ENCODE peak calls at places on chromosomes 7 and 10, in nine cellular contexts. N is HCT116, R is SK-N-SH, Z is neural progenitor cell, E is GM23338, B is PC-3, C is GM23248, L is hepatocyte, I is MM.1S. P is an unnamed sample. For H4K20me1, the result is how much of the 10 kb centered on the place peaks cover.

GRCh38 chr7:130207642-130208041 is at the start of gene SSMEM1:
- DNase-seq in N (no peak), R (no peak), Z (no peak), E (no peak), B (peak), C (peak), L (peak), I (no peak), P (no peak)

GRCh38 chr7:2860627-2861133 is 16.6 kb upstream of the GNA12 start:
- DNase-seq in N (no peak), R (no peak), Z (peak), E (no peak), B (peak), C (no peak), L (no peak), I (no peak), P (no peak)

GRCh38 chr7:55690-56248 is 136.6 kb upstream of the FAM20C start:
- DNase-seq in N (no peak), R (no peak), Z (no peak), E (peak), B (no peak), C (no peak), L (no peak), I (no peak), P (no peak)

GRCh38 chr10:48708144-48708543 is 23.5 kb downstream of the WDFY4 start:
- DNase-seq in N (no peak), R (no peak), Z (no peak), E (no peak), B (no peak), C (peak), L (no peak), I (no peak), P (no peak)

GRCh38 chr10:132743925-132744490 is 41.9 kb downstream of the NKX6-2 start:
- DNase-seq in N (no peak), R (no peak), Z (no peak), E (no peak), B (no peak), C (peak), L (no peak), I (no peak), P (no peak)

GRCh38 chr7:139886206-139886605 is 57.1 kb downstream of the TBXAS1 start:
- DNase-seq in N (no peak), R (no peak), Z (no peak), E (no peak), B (no peak), C (peak), L (no peak), I (no peak), P (no peak)

GRCh38 chr10:48556713-48557112 is 48.2 kb downstream of the ARHGAP22 start:
- DNase-seq in N (no peak), R (no peak), Z (no peak), E (no peak), B (no peak), C (no peak), L (no peak), I (no peak), P (no peak)

GRCh38 chr7:70134029-70134445 is 535.8 kb downstream of the AUTS2 start:
- DNase-seq in N (no peak), R (peak), Z (no peak), E (no peak), B (no peak), C (no peak), L (no peak), I (no peak), P (no peak)

GRCh38 chr7:13702261-13702660 is 287.2 kb downstream of the ETV1 start:
- DNase-seq in N (no peak), R (no peak), Z (no peak), E (no peak), B (no peak), C (no peak), L (no peak), I (no peak), P (no peak)

GRCh38 chr7:31935115-31935514 is 135.1 kb downstream of the PDE1C start:
- DNase-seq in N (no peak), R (no peak), Z (no peak), E (no peak), B (peak), C (no peak), L (no peak), I (no peak), P (no peak)

GRCh38 chr7:512146-512510 is 7.5 kb downstream of the PDGFA start:
- DNase-seq in N (no peak), R (no peak), Z (no peak), E (no peak), B (no peak), C (no peak), L (no peak), I (no peak), P (no peak)

GRCh38 chr7:8189615-8190014 is 72.4 kb downstream of the ICA1 start:
- DNase-seq in N (no peak), R (no peak), Z (peak), E (peak), B (no peak), C (no peak), L (no peak), I (no peak), P (no peak)

GRCh38 chr7:8192897-8193296 is 69.1 kb downstream of the ICA1 start:
- DNase-seq in N (no peak), R (no peak), Z (no peak), E (no peak), B (no peak), C (no peak), L (no peak), I (no peak), P (no peak)

GRCh38 chr7:8185907-8186306 is 76.1 kb downstream of the ICA1 start:
- DNase-seq in N (no peak), R (no peak), Z (peak), E (no peak), B (no peak), C (no peak), L (no peak), I (no peak), P (no peak)

DNA sequence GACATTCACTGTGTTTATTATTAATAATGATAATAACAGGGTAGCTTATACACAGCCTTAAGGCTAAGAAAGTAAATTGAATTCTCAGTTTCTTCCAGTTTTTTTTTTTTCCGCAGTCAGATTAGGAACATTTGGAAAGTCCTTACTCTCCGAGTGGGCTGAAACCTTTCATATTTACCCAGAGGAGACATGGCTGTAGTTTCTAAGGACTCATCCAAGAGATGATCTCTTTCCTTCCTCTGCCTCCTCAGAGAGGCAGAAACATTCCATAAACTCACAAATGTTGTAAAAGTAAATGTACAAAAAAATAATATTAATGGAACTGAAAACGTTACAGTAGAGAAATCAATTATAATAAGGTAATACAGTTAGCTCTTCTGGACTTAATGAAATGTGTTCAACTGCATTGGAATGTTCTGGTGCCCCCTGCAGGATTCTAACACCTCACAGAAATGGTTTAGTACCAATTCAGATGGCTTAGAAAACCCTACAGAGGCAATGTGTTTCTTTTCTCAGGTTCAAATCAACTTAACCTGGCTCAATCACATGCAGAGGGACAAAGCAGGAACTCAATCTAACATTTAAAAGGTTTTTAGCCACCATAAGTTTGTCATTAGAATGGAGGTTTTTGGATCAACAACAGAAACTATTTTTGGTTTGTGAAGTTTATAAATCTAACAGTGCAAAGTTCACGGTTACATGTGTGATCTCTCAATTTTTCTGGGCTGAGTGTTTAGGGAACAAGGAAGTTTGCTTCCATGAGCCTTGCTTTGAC is 71.7 kb downstream of the ICA1 start:
- DNase-seq in N (peak), R (peak), Z (peak), E (peak), B (peak), C (peak), L (peak), I (peak), P (peak)
- H2AFZ ChIP-seq in N (no peak), R (no peak), Z (no peak), E (no peak), B (no peak), C (peak), L (peak), I (no peak), P (no peak)

GRCh38 chr10:8056891-8057331 is 2.4 kb downstream of the GATA3 start:
- DNase-seq in N (no peak), R (no peak), Z (peak), E (peak), B (no peak), C (no peak), L (no peak), I (no peak), P (peak)

GRCh38 chr10:8056378-8056777 is 1.9 kb downstream of the GATA3 start:
- DNase-seq in N (no peak), R (no peak), Z (peak), E (no peak), B (no peak), C (no peak), L (no peak), I (no peak), P (no peak)

GRCh38 chr10:8054498-8055407 is at the start of gene GATA3:
- DNase-seq in N (no peak), R (peak), Z (peak), E (peak), B (peak), C (peak), L (peak), I (no peak), P (no peak)

GRCh38 chr10:8054243-8054497 is 318 bp upstream of the GATA3 start:
- DNase-seq in N (no peak), R (no peak), Z (no peak), E (no peak), B (peak), C (peak), L (no peak), I (no peak), P (no peak)

DNA sequence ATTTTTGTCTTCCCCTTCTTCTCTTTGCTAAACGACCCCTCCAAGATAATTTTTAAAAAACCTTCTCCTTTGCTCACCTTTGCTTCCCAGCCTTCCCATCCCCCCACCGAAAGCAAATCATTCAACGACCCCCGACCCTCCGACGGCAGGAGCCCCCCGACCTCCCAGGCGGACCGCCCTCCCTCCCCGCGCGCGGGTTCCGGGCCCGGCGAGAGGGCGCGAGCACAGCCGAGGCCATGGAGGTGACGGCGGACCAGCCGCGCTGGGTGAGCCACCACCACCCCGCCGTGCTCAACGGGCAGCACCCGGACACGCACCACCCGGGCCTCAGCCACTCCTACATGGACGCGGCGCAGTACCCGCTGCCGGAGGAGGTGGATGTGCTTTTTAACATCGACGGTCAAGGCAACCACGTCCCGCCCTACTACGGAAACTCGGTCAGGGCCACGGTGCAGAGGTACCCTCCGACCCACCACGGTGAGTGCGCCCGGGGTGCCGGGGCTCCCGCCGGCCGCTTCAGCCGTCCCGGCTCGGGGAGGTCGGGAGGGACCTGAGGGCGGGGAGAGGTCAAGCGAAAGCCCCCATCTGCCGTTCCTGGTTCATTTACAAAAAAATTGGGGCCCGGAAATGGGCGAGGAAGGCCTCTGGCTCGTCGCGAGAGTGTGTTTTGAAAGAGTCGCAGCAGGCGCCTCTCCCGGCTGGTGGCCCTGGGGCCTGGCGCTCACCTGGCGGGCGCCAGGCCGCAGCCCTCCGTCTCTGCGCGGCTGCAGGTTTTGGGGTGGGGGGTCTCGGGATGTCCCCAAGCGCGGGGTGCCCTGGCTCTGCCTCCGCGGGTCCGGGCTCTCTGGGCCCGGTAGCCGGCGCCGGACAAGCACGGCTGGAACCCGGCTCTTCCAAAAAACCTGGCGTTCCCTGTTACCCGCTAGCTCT is 1.2 kb downstream of the GATA3 start:
- DNase-seq in N (no peak), R (no peak), Z (no peak), E (peak), B (no peak), C (no peak), L (peak), I (no peak), P (no peak)
- TF ChIP-seq EZH2phosphoT487 in N (no peak), R (no peak), Z (peak), E (peak), B (no peak), C (no peak), L (peak), I (no peak), P (no peak)

GRCh38 chr7:114988035-114988434 is 66.1 kb downstream of the MDFIC start:
- DNase-seq in N (no peak), R (no peak), Z (no peak), E (no peak), B (no peak), C (no peak), L (no peak), I (no peak), P (no peak)
- H4K20me1 ChIP-seq in N (under half), R (under half), Z (under half), E (under half), B (under half), C (under half), L (under half), I (under half), P (under half)

GRCh38 chr10:81984428-81984827 is 109.4 kb downstream of the NRG3 start:
- DNase-seq in N (no peak), R (no peak), Z (no peak), E (no peak), B (no peak), C (no peak), L (no peak), I (no peak), P (no peak)

GRCh38 chr10:81978238-81978637 is 103.2 kb downstream of the NRG3 start:
- DNase-seq in N (no peak), R (no peak), Z (peak), E (peak), B (peak), C (peak), L (peak), I (peak), P (peak)

DNA sequence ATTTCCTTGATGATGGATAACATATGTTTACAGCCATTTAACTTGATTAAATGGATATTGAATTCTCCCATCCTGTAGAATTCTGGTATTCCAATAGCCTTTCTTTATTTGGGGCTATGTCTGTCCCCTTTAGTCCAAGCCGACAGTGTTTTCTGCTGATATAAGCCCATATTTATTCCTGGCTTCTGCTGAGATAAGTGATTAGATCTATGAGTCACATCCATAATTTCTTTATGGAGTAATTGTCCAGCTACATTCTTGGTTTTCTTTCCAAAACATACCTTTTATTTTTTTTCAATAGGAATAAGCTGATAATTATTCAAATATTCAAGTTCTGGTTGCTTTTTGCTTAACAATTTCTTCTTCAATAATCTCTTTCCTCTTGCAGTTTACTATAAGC is 106.7 kb downstream of the NRG3 start:
- DNase-seq in N (no peak), R (no peak), Z (no peak), E (no peak), B (no peak), C (no peak), L (no peak), I (no peak), P (no peak)
- H2AFZ ChIP-seq in N (no peak), R (no peak), Z (no peak), E (no peak), B (no peak), C (no peak), L (no peak), I (no peak), P (no peak)

GRCh38 chr7:24851791-24852190 is 94.5 kb upstream of the GSDME start:
- DNase-seq in N (no peak), R (no peak), Z (no peak), E (no peak), B (peak), C (peak), L (no peak), I (no peak), P (no peak)
- TF ChIP-seq EZH2phosphoT487 in N (no peak), R (no peak), Z (no peak), E (no peak), B (no peak), C (no peak), L (no peak), I (no peak), P (no peak)

GRCh38 chr7:123774498-123774897 is 25.7 kb upstream of the WASL start:
- DNase-seq in N (no peak), R (no peak), Z (no peak), E (peak), B (no peak), C (no peak), L (no peak), I (no peak), P (no peak)
- H4K20me1 ChIP-seq in N (under half), R (under half), Z (under half), E (under half), B (under half), C (under half), L (under half), I (under half), P (under half)

GRCh38 chr10:43121444-43121843 is 16.8 kb upstream of the CSGALNACT2 start:
- DNase-seq in N (no peak), R (no peak), Z (no peak), E (no peak), B (no peak), C (no peak), L (no peak), I (no peak), P (no peak)
- H2AFZ ChIP-seq in N (no peak), R (no peak), Z (no peak), E (no peak), B (no peak), C (no peak), L (no peak), I (no peak), P (peak)

P was measured in OCI-LY7.